ENCODE peak calls at places on chromosomes 13 and 19, in eight cellular contexts. W, N, P, C, Q, T, R and Y are unnamed samples. For H3K9me3, the result is how much of the 10 kb centered on the place peaks cover.

GRCh38 chr13:106423530-106423929 is 111.9 kb downstream of the EFNB2 start:
- DNase-seq in P (no peak), T (no peak), N (no peak), R (no peak), W (no peak), Q (peak), C (no peak), Y (no peak)

GRCh38 chr13:30473675-30474074 is 7.9 kb upstream of the HMGB1 start:
- DNase-seq in T (no peak), R (no peak), N (no peak), P (no peak), Q (no peak), W (no peak), C (no peak), Y (no peak)

GRCh38 chr19:43798026-43798545 is 4.2 kb downstream of the LYPD5 start:
- DNase-seq in N (no peak), Q (no peak), W (no peak), R (no peak), C (no peak), P (no peak), T (no peak), Y (no peak)

GRCh38 chr13:40063278-40063698 is 407.8 kb downstream of the COG6 start:
- DNase-seq in P (no peak), N (no peak), Q (no peak), R (no peak), T (peak), C (no peak), W (no peak), Y (no peak)

GRCh38 chr19:1434040-1434366 is 4.2 kb upstream of the RPS15 start:
- DNase-seq in N (no peak), W (no peak), C (no peak), P (no peak), T (no peak), Q (no peak), R (no peak), Y (no peak)

GRCh38 chr19:11375143-11375948 is 880 bp downstream of the SWSAP1 start:
- DNase-seq in T (peak), C (peak), P (peak), R (no peak), N (peak), W (peak), Q (no peak), Y (no peak)

GRCh38 chr13:21542563-21542962 is 61.4 kb downstream of the MICU2 start:
- DNase-seq in R (no peak), N (no peak), P (no peak), T (no peak), Q (peak), C (no peak), W (no peak), Y (no peak)

GRCh38 chr13:50991624-50992610 is 82.3 kb downstream of the RNASEH2B start:
- DNase-seq in N (no peak), C (no peak), T (no peak), Q (no peak), P (no peak), R (no peak), W (no peak), Y (no peak)

GRCh38 chr19:35549174-35549788 is 3.9 kb downstream of the TMEM147 start:
- DNase-seq in N (peak), C (peak), W (no peak), T (peak), P (peak), Q (peak), R (no peak), Y (no peak)

GRCh38 chr19:4375164-4375619 is 25.2 kb downstream of the SH3GL1 start:
- DNase-seq in Q (peak), N (no peak), C (peak), P (peak), W (no peak), R (no peak), T (peak), Y (no peak)

GRCh38 chr13:44516771-44517170 is 59.4 kb downstream of the TSC22D1 start:
- DNase-seq in W (no peak), C (no peak), T (no peak), Q (no peak), N (no peak), R (no peak), P (peak), Y (no peak)

GRCh38 chr19:15025237-15025636 is 24.0 kb upstream of the CASP14 start:
- DNase-seq in N (peak), Q (peak), T (peak), W (no peak), P (no peak), R (no peak), C (no peak), Y (no peak)

GRCh38 chr13:105597573-105597972 is 937.9 kb downstream of the EFNB2 start:
- DNase-seq in Q (peak), N (no peak), P (no peak), R (no peak), C (no peak), T (no peak), W (no peak), Y (no peak)

GRCh38 chr13:73168226-73168992 is 109.6 kb downstream of the KLF5 start:
- DNase-seq in W (no peak), Q (peak), R (no peak), T (no peak), N (no peak), P (peak), C (no peak), Y (no peak)

GRCh38 chr19:34998777-34999497 is 1.2 kb upstream of the GRAMD1A start:
- DNase-seq in Q (no peak), N (no peak), W (no peak), P (no peak), R (no peak), T (no peak), C (no peak), Y (no peak)

GRCh38 chr19:23098988-23099387 is 17.8 kb upstream of the ZNF730 start:
- DNase-seq in T (no peak), W (no peak), C (no peak), Q (peak), N (no peak), R (no peak), P (no peak), Y (no peak)

GRCh38 chr19:5057860-5058259 is 88.9 kb downstream of the KDM4B start:
- DNase-seq in W (no peak), N (peak), T (no peak), Q (no peak), R (no peak), C (no peak), P (no peak), Y (no peak)

GRCh38 chr19:20357921-20358320 is 190.9 kb downstream of the ZNF486 start:
- DNase-seq in C (no peak), T (peak), Q (no peak), P (no peak), R (no peak), W (no peak), N (no peak), Y (no peak)
- H3K9me3 ChIP-seq in C (under half), T (under half), Q (under half), P (under half), R (under half), W (under half), N (under half), Y (under half)

GRCh38 chr13:38417727-38418126 is 68.1 kb downstream of the UFM1 start:
- DNase-seq in P (no peak), R (no peak), W (no peak), C (no peak), T (no peak), N (peak), Q (peak), Y (no peak)

GRCh38 chr13:38418286-38418685 is 68.6 kb downstream of the UFM1 start:
- DNase-seq in R (no peak), N (no peak), P (no peak), C (no peak), T (no peak), W (no peak), Q (peak), Y (no peak)

GRCh38 chr13:38419312-38419873 is 69.7 kb downstream of the UFM1 start:
- DNase-seq in C (no peak), R (no peak), W (no peak), N (no peak), P (no peak), T (no peak), Q (no peak), Y (no peak)

GRCh38 chr13:38417241-38417640 is 67.6 kb downstream of the UFM1 start:
- DNase-seq in Q (no peak), C (no peak), T (no peak), W (no peak), R (no peak), P (no peak), N (no peak), Y (no peak)

DNA sequence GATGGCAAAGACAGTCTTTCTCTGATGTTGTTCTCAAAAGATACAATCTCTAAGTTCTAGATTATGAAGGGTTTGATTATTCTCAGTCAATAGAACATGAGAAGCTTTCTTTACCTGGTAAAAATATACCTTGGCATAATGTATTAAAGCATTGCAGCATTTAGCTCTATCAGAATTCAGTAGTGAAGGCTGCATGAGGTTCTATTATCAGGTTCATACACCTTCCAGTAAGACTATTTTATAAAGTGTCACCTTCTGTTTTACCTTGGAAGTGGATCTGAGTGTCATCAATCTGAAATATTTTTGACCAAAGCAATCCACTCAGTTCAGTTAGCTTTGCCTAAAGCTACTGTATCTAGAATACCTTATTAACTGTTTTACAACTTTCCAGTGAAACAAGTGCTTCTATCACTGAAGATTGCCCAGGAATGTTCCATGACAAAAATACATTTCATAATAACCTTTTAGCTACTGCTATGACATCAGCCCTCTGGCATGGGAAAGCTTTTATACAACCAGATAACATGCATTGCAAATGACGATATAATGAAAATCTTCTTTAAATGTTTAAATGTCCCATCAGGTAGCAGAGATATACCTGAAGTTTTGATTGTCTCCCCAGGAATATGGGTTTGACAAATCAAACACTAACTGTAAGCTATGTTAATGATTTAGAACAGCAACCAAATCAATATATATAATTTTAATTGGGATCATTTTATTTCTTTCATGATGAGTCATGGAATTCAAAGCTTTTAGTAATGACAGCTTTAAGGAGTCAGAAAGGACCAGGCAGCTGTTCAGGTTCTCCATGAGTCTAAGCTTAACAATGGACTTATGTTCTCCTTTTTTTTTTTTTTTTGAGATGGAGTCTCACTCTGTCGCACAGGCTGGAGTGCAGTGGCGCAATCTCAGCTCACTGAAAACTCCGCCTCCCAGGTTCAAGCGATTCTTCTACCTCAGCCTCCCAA is 72.2 kb downstream of the UFM1 start:
- DNase-seq in N (no peak), W (no peak), T (no peak), P (no peak), Q (peak), R (no peak), C (no peak), Y (no peak)
- H3K9me3 ChIP-seq in N (under half), W (under half), T (under half), P (under half), Q (under half), R (under half), C (under half), Y (under half)

GRCh38 chr19:9348253-9348652 is 14.6 kb upstream of the ZNF177 start:
- DNase-seq in W (no peak), Q (no peak), R (no peak), C (no peak), N (no peak), P (no peak), T (no peak), Y (no peak)

GRCh38 chr19:9345005-9345404 is 17.8 kb upstream of the ZNF177 start:
- DNase-seq in R (no peak), C (no peak), T (no peak), Q (no peak), N (no peak), P (no peak), W (no peak), Y (no peak)

GRCh38 chr19:9348671-9349070 is 14.1 kb upstream of the ZNF177 start:
- DNase-seq in R (no peak), Q (no peak), C (no peak), N (no peak), W (no peak), P (no peak), T (no peak), Y (no peak)

DNA sequence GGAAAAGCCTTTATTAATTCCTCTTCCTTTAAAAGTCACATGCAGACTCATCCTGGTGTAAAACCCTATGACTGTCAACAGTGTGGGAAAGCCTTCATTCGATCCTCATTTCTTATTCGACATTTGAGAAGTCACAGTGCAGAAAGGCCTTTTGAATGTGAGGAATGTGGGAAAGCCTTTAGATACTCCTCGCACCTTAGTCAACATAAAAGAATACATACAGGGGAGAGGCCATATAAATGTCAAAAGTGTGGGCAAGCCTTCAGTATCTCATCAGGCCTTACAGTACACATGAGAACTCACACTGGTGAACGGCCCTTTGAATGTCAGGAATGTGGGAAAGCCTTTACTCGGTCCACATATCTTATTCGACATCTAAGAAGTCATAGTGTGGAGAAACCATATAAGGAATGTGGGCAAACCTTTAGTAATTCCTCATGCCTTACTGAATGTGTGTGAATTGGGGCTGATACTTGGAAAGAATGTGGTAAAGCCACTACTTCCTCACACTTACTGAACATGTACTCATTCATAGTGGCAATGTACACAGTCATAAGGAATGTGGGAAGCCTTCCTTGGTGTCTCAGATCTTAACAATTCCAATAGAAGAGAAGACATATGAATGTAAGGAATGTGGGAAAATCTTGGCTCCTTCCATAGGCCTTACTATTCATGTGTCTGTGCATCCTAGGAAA is 18.8 kb downstream of the ZNF559 start:
- DNase-seq in W (no peak), N (no peak), R (no peak), T (no peak), Q (no peak), P (no peak), C (no peak), Y (no peak)
- H3K9me3 ChIP-seq in W (under half), N (under half), R (under half), T (under half), Q (under half), P (under half), C (half or more), Y (under half)

DNA sequence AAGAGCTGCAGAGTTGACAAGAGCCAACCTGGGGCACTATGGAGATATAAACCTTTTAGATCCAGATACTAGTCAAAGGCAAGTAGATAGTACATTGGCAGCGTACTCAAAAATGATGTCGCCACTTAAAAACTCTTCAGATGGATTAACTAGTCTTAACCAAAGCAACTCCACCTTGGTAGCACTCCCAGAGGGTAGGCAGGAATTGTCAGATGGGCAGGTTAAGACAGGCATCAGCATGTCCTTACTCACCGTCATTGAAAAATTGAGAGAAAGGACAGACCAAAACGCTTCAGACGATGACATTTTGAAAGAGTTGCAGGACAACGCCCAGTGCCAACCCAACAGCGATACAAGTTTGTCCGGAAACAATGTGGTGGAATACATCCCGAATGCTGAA is 8.9 kb downstream of the ZNF507 start:
- DNase-seq in R (no peak), T (no peak), W (no peak), N (no peak), Q (no peak), C (no peak), P (no peak), Y (no peak)
- H3K9me3 ChIP-seq in R (under half), T (under half), W (under half), N (under half), Q (under half), C (under half), P (under half), Y (under half)

GRCh38 chr19:57443121-57443696 is 8.1 kb downstream of the ZNF749 start:
- DNase-seq in W (no peak), P (no peak), C (no peak), N (peak), R (no peak), Q (no peak), T (no peak), Y (no peak)
- H3K9me3 ChIP-seq in W (under half), P (under half), C (under half), N (under half), R (under half), Q (under half), T (under half), Y (half or more)

GRCh38 chr19:39407394-39407643 is 672 bp downstream of the ZFP36 start:
- DNase-seq in R (no peak), T (no peak), C (no peak), W (peak), N (no peak), Q (no peak), P (no peak), Y (no peak)
- H3K9me3 ChIP-seq in R (under half), T (under half), C (under half), W (under half), N (under half), Q (under half), P (under half), Y (under half)

GRCh38 chr13:34591801-34592454 is 350.1 kb upstream of the NBEA start:
- DNase-seq in R (no peak), C (no peak), N (no peak), W (no peak), T (peak), Q (no peak), P (no peak), Y (no peak)

GRCh38 chr13:34588362-34588761 is 353.7 kb upstream of the NBEA start:
- DNase-seq in T (no peak), R (no peak), W (no peak), P (no peak), N (no peak), C (no peak), Q (no peak), Y (no peak)

GRCh38 chr13:34591163-34591562 is 350.9 kb upstream of the NBEA start:
- DNase-seq in R (no peak), C (no peak), P (no peak), W (no peak), Q (no peak), T (no peak), N (no peak), Y (no peak)

GRCh38 chr13:34589581-34589980 is 352.5 kb upstream of the NBEA start:
- DNase-seq in N (no peak), T (no peak), R (no peak), P (no peak), Q (no peak), C (no peak), W (no peak), Y (no peak)

DNA sequence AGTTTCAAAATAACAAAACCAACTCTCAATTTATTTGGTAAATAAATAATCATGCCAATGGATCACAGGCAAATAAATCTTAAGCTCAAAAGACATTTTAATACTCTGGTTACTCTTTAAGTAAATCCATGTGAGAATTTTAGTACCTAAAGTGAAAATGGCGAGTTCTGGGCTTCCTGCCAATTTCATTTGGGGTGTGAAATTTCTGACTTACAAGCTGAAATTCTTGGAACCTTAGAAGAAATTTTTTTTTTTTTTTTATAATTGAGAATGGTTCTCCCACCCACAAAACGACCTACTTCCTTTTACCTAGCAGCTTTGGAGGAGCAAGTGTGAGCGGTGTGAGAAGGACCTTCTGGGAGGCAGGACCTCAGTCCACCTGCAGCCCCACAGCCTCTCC is 354.5 kb upstream of the NBEA start:
- DNase-seq in T (no peak), C (no peak), W (no peak), N (no peak), R (no peak), Q (no peak), P (no peak), Y (no peak)
- H3K9me3 ChIP-seq in T (under half), C (under half), W (under half), N (under half), R (under half), Q (under half), P (under half), Y (under half)

GRCh38 chr13:28406728-28407266 is 88.1 kb downstream of the FLT1 start:
- DNase-seq in W (no peak), C (no peak), T (no peak), N (no peak), P (no peak), R (no peak), Q (no peak), Y (no peak)

GRCh38 chr13:28409648-28410047 is 85.3 kb downstream of the FLT1 start:
- DNase-seq in Q (peak), W (no peak), P (no peak), T (no peak), N (no peak), C (no peak), R (no peak), Y (no peak)

GRCh38 chr13:28410096-28410495 is 84.8 kb downstream of the FLT1 start:
- DNase-seq in T (no peak), C (no peak), W (no peak), N (no peak), Q (no peak), R (no peak), P (no peak), Y (no peak)

GRCh38 chr13:28411859-28412353 is 83.0 kb downstream of the FLT1 start:
- DNase-seq in C (no peak), Q (no peak), W (no peak), T (no peak), R (no peak), P (no peak), N (no peak), Y (no peak)

GRCh38 chr13:28408235-28408848 is 86.6 kb downstream of the FLT1 start:
- DNase-seq in R (no peak), Q (no peak), C (no peak), P (peak), T (peak), N (no peak), W (peak), Y (no peak)
- H3K9me3 ChIP-seq in R (under half), Q (under half), C (under half), P (under half), T (under half), N (under half), W (under half), Y (under half)

GRCh38 chr13:19085876-19086275 is 95.7 kb downstream of the TUBA3C start:
- DNase-seq in T (no peak), P (no peak), C (no peak), N (no peak), Q (no peak), R (no peak), W (no peak), Y (no peak)

GRCh38 chr13:19085258-19085657 is 96.4 kb downstream of the TUBA3C start:
- DNase-seq in R (no peak), Q (no peak), C (no peak), W (no peak), N (no peak), T (no peak), P (no peak), Y (no peak)

GRCh38 chr13:19089315-19089714 is 92.3 kb downstream of the TUBA3C start:
- DNase-seq in N (no peak), C (peak), Q (peak), P (no peak), W (no peak), R (no peak), T (peak), Y (no peak)

GRCh38 chr13:19090495-19090894 is 91.1 kb downstream of the TUBA3C start:
- DNase-seq in P (no peak), C (no peak), N (no peak), T (no peak), Q (no peak), W (no peak), R (no peak), Y (no peak)

GRCh38 chr13:19088416-19088815 is 93.2 kb downstream of the TUBA3C start:
- DNase-seq in Q (no peak), C (no peak), N (no peak), W (no peak), R (no peak), P (no peak), T (no peak), Y (no peak)
- H3K9me3 ChIP-seq in Q (half or more), C (under half), N (under half), W (under half), R (under half), P (under half), T (under half), Y (half or more)